ENCODE peak calls at places on chromosomes 6 and 20, in four cellular contexts. A, U, K and C are unnamed samples.

GRCh38 chr20:9573598-9573997 is 59.2 kb downstream of the LAMP5 start:
- DNase-seq in A (no peak), U (no peak), K (no peak), C (peak)

GRCh38 chr6:89260832-89261231 is 43.7 kb upstream of the GABRR1 start:
- DNase-seq in A (no peak), U (no peak), K (no peak), C (no peak)

GRCh38 chr6:162637317-162637716 is 90.2 kb downstream of the PRKN start:
- DNase-seq in A (no peak), U (no peak), K (no peak), C (no peak)

GRCh38 chr6:37897321-37897720 is 77.8 kb downstream of the ZFAND3 start:
- DNase-seq in A (no peak), U (peak), K (peak), C (no peak)

GRCh38 chr6:117270121-117270959 is 5.0 kb downstream of the VGLL2 start:
- DNase-seq in A (no peak), U (no peak), K (no peak), C (no peak)

GRCh38 chr6:89035252-89036106 is 45.1 kb upstream of the PNRC1 start:
- DNase-seq in A (peak), U (peak), K (peak), C (no peak)

GRCh38 chr6:47247227-47247797 is 62.4 kb downstream of the TNFRSF21 start:
- DNase-seq in A (peak), U (no peak), K (no peak), C (no peak)

GRCh38 chr6:47188588-47189021 is 121.1 kb downstream of the TNFRSF21 start:
- DNase-seq in A (no peak), U (peak), K (peak), C (no peak)

GRCh38 chr6:137286926-137287325 is 67.7 kb upstream of the IFNGR1 start:
- DNase-seq in A (no peak), U (no peak), K (no peak), C (no peak)

GRCh38 chr20:36604952-36605308 is 649 bp upstream of the RAB5IF start:
- DNase-seq in A (peak), U (no peak), K (no peak), C (no peak)

GRCh38 chr20:40359127-40359892 is 329.7 kb downstream of the MAFB start:
- DNase-seq in A (no peak), U (no peak), K (no peak), C (no peak)

GRCh38 chr6:88712243-88712936 is 251.0 kb downstream of the RNGTT start:
- DNase-seq in A (no peak), U (no peak), K (no peak), C (no peak)

GRCh38 chr20:48803522-48804053 is 24.2 kb downstream of the PREX1 start:
- DNase-seq in A (no peak), U (no peak), K (no peak), C (no peak)

GRCh38 chr6:31876357-31876756 is 2.4 kb downstream of the SLC44A4 start:
- DNase-seq in A (no peak), U (no peak), K (no peak), C (no peak)
- TF ChIP-seq CTCF in A (no peak), U (no peak), K (no peak), C (no peak)

DNA sequence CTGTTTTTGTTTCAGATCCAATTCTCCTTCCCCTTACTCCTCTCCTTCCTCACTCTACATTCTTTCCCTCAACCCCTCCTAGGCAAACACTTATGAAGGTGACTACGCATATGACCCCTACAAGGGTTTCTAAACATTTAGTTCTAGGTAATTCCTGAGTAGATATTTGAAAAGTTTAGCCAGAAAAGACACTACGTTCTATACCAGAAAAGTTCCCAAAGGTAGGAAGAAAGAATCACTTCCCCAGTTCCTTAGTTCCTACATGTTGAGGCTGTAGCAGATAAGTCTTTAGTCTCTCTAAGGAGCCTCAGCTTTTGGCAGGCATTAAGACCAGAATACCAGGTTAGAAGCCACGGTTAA is 11.6 kb downstream of the POU3F2 start:
- DNase-seq in A (no peak), U (no peak), K (no peak), C (no peak)
- TF ChIP-seq CTCF in A (no peak), U (no peak), K (no peak), C (no peak)

GRCh38 chr6:21597243-21597682 is 3.7 kb downstream of the SOX4 start:
- DNase-seq in A (no peak), U (no peak), K (no peak), C (no peak)
- TF ChIP-seq CTCF in A (no peak), U (no peak), K (peak), C (peak)

DNA sequence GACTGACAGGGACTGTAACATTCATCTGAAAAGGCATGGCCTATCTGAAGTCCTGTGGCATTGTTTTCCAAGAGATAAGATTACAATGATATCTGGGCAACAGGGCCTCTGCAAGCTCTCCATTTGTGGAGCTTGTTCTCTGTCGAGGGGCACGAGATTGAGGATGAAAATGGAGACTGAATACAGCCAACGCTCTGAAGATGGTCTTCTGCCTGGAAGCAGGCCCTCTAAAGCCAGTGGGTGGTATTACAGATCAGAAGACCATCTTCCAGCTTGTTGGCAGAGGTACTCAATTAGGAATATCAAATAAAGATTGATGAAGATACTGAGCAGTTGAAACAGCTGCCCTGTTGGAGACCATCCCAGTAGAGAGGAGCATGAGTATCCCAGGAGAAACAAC is 288.2 kb downstream of the CENPW start:
- DNase-seq in A (no peak), U (no peak), K (no peak), C (no peak)
- TF ChIP-seq CTCF in A (no peak), U (no peak), K (no peak), C (peak)